ENCODE peak calls at places on chromosomes 5 and 9, in six cellular contexts. N, I, G, O, S and U are unnamed samples.

GRCh38 chr9:715310-715709 is 126.2 kb upstream of the DMRT1 start:
- DNase-seq in S (no peak), G (no peak), N (no peak), O (no peak), I (no peak), U (no peak)

GRCh38 chr9:86601697-86602096 is 247.5 kb upstream of the TUT7 start:
- DNase-seq in I (no peak), N (no peak), G (no peak), S (no peak), O (no peak), U (no peak)

GRCh38 chr9:101495810-101496209 is 37.8 kb upstream of the RNF20 start:
- DNase-seq in N (peak), G (no peak), S (no peak), I (no peak), O (no peak), U (no peak)

GRCh38 chr5:109682383-109682782 is 7.3 kb upstream of the MAN2A1 start:
- DNase-seq in G (no peak), N (peak), I (no peak), S (no peak), O (no peak), U (no peak)

GRCh38 chr9:86749530-86750275 is 197.6 kb downstream of the GAS1 start:
- DNase-seq in O (peak), G (no peak), S (no peak), I (peak), N (no peak), U (no peak)

GRCh38 chr5:56745864-56746263 is 69.5 kb upstream of the MAP3K1 start:
- DNase-seq in I (no peak), O (no peak), G (no peak), S (no peak), N (no peak), U (no peak)

GRCh38 chr5:93251347-93251746 is 329.7 kb downstream of the NR2F1-AS1 start:
- DNase-seq in N (peak), G (no peak), I (no peak), O (no peak), S (no peak), U (no peak)

GRCh38 chr9:84879631-84880030 is 210.1 kb downstream of the NTRK2 start:
- DNase-seq in G (no peak), N (no peak), O (no peak), S (no peak), I (no peak), U (no peak)

GRCh38 chr9:114372971-114373591 is 14.7 kb downstream of the AKNA start:
- DNase-seq in S (no peak), G (no peak), O (no peak), I (no peak), N (no peak), U (peak)

GRCh38 chr5:112529525-112529924 is 110.4 kb upstream of the EPB41L4A start:
- DNase-seq in N (peak), I (no peak), O (no peak), G (no peak), S (no peak), U (no peak)

GRCh38 chr9:129176786-129177442 is 1.1 kb downstream of the IER5L start:
- DNase-seq in I (no peak), O (peak), S (no peak), N (peak), G (no peak), U (no peak)

GRCh38 chr5:83145241-83145640 is 67.9 kb downstream of the XRCC4 start:
- DNase-seq in O (no peak), I (no peak), G (no peak), N (no peak), S (no peak), U (no peak)

GRCh38 chr5:73381587-73382411 is 66.8 kb downstream of the FOXD1 start:
- DNase-seq in I (no peak), N (no peak), S (no peak), G (no peak), O (no peak), U (no peak)

GRCh38 chr9:108761530-108762347 is 94.0 kb downstream of the ACTL7B start:
- DNase-seq in S (no peak), N (peak), O (peak), I (peak), G (peak), U (no peak)

GRCh38 chr5:82277613-82277986 is 554 bp downstream of the RPS23 start:
- DNase-seq in S (no peak), N (no peak), G (no peak), I (no peak), O (no peak), U (no peak)

GRCh38 chr5:94969174-94969573 is 315.7 kb downstream of the MCTP1 start:
- DNase-seq in G (no peak), I (no peak), S (no peak), O (no peak), N (peak), U (no peak)

GRCh38 chr9:136484153-136485048 is 1.6 kb upstream of the SEC16A start:
- DNase-seq in I (no peak), N (peak), S (no peak), G (no peak), O (peak), U (no peak)

GRCh38 chr9:118362596-118362995 is 658.4 kb downstream of the TLR4 start:
- DNase-seq in I (no peak), N (no peak), O (no peak), G (no peak), S (no peak), U (no peak)

GRCh38 chr5:78004559-78004958 is 228.4 kb upstream of the TBCA start:
- DNase-seq in O (no peak), N (no peak), S (no peak), G (no peak), I (no peak), U (no peak)

GRCh38 chr5:107808671-107809137 is 138.0 kb upstream of the EFNA5 start:
- DNase-seq in O (no peak), S (no peak), I (no peak), G (no peak), N (no peak), U (no peak)

GRCh38 chr9:76373173-76373771 is 21.0 kb downstream of the RFK start:
- DNase-seq in O (peak), I (peak), N (no peak), G (no peak), S (no peak), U (no peak)

GRCh38 chr5:138000102-138000723 is 32.7 kb downstream of the FAM13B start:
- DNase-seq in N (peak), G (no peak), O (peak), I (no peak), S (no peak), U (no peak)

GRCh38 chr5:139251695-139252288 is 41.7 kb upstream of the MATR3 start:
- DNase-seq in O (no peak), N (no peak), S (no peak), G (no peak), I (peak), U (no peak)

GRCh38 chr5:27252911-27253310 is 214.5 kb upstream of the CDH9 start:
- DNase-seq in N (peak), G (no peak), I (no peak), O (no peak), S (no peak), U (no peak)

GRCh38 chr9:82363666-82364065 is 375.1 kb downstream of the SPATA31D1 start:
- DNase-seq in N (no peak), G (no peak), I (no peak), S (no peak), O (no peak), U (no peak)

GRCh38 chr5:54889826-54890225 is 95.6 kb downstream of the ESM1 start:
- DNase-seq in S (no peak), O (no peak), G (no peak), I (no peak), N (peak), U (no peak)

GRCh38 chr5:110916373-110917049 is 155.0 kb upstream of the TSLP start:
- DNase-seq in O (no peak), I (peak), G (no peak), S (no peak), N (peak), U (no peak)
- H3K27ac ChIP-seq in O (no peak), I (peak), G (no peak), S (no peak), N (peak), U (no peak)

DNA sequence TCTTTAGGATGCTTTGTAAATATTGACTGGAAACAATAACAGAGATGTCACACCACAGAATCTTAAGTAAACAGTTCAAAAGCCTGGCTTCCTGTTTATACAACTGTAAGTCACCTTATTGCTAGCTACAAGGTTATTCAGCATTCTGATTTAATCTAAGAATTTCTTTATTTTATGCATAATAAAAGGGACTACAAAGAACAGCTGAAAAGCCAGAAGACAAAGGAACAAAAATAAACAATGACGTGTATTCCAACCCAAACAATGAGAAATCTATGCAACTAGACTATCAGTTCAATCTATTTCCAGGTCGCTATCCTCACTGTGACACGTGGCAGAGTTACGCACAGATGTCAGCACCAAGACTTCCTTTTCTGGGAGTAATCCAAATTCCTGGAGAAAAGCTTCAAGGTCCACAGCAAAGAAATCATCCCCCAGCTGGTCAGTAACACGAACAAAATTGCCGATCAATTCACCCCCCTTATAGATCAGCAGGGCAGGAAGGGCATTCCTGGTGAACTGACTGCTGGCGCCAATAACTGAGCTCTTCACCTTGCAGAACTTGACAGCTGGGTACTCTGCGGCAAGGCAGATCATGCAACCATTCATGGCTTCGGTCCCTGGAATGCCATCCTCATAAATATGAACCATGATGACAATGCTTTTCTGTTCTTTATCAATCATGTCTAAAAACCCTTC is 8.4 kb downstream of the PDCL start:
- DNase-seq in N (peak), O (no peak), G (no peak), I (no peak), S (no peak), U (no peak)
- H3K27ac ChIP-seq in N (peak), O (peak), G (peak), I (peak), S (no peak), U (peak)

GRCh38 chr5:14522721-14523120 is 58.9 kb upstream of the OTULINL start:
- DNase-seq in O (no peak), N (no peak), G (no peak), S (no peak), I (no peak), U (no peak)
- H3K27ac ChIP-seq in O (no peak), N (no peak), G (no peak), S (no peak), I (no peak), U (no peak)

GRCh38 chr5:69492391-69493234 is at the start of gene OCLN:
- DNase-seq in I (no peak), S (peak), N (peak), O (no peak), G (no peak), U (no peak)

GRCh38 chr5:69494481-69494880 is 1.9 kb downstream of the OCLN start:
- DNase-seq in I (no peak), G (no peak), S (no peak), O (no peak), N (no peak), U (no peak)

GRCh38 chr5:69491027-69491426 is 1.6 kb upstream of the OCLN start:
- DNase-seq in N (no peak), G (no peak), O (no peak), I (no peak), S (no peak), U (no peak)

GRCh38 chr5:69491838-69492390 is 676 bp upstream of the OCLN start:
- DNase-seq in I (no peak), S (no peak), N (no peak), G (no peak), O (no peak), U (no peak)

DNA sequence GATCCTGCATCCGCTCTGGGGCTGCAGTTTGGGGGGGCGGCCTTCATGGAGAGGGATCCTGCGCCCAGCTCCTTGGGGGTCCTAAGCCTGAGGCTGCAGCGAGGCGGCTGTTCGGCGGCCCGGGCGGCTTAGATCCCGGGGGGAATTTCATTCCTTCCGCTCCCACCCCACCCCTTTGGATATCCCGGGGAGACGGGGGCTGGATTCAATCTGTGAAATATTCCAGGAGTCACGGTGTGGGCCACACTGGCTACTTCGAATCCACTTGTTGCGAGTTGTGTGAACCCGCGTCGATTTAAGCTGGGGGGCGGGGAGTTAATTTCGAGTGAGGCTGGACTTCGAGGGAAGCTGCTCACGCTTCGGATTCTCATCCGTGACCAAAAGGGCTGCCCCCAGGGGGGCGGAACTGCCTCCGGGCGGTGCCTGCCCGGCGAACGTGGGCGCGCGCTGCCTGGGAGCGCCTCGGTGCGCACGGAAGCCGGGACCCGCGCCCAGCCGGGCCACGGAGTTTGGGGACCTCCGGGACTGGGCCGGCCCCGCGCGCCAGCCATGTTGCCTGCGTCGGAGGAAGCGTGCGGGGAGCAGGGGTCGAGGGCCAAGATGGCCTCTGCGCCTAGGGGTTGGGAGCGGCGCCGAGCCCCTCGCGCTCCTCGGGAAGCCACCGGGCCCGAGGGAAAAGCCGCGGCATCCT is 790 bp downstream of the OCLN start:
- DNase-seq in N (peak), O (no peak), G (no peak), S (no peak), I (no peak), U (no peak)
- H3K27ac ChIP-seq in N (peak), O (no peak), G (peak), S (peak), I (no peak), U (peak)

DNA sequence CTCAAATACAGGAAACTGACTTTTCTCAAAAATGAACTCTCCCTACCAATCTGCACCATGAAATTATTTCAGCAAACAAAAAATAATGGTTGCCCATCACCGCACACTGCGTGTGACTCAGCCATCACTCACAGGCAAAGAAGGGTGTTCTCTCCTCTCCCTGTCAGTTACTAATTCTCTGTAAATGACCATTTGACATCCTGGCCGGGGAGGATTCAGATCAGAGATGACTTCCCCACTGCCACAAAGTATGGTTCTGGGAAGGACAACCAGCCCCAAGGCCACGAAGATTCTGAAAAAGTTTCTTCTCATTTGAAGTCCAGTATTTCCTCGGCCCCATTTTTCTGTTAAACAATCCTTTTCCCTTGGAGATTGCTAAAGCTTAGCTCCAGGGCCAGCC is 199.4 kb downstream of the AUH start:
- DNase-seq in N (peak), I (no peak), S (no peak), G (no peak), O (no peak), U (no peak)
- H3K27ac ChIP-seq in N (peak), I (peak), S (peak), G (peak), O (no peak), U (peak)

DNA sequence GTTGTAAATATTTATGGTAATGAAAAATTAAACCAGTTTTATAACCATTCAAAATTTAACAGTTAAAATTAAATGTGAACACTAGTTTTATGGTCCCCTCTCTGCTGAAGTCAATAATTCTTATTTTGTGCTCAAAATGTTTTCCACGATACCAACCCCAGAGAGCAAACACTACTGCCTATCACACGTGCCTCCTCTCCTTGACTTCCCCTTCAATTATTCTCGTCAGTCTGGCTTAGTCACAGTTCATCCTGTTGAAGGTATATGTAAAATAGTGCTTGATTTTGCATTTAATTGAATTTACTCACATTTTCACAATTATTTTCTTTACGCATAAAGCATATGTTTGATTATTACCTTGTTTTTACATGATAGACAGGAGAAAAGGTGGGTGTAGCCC is 148.8 kb downstream of the CCDC192 start:
- DNase-seq in N (no peak), G (no peak), I (no peak), S (no peak), O (no peak), U (no peak)
- H3K27ac ChIP-seq in N (no peak), G (no peak), I (no peak), S (no peak), O (no peak), U (no peak)

GRCh38 chr5:157511656-157512644 is 51.9 kb downstream of the NIPAL4 start:
- DNase-seq in O (peak), I (peak), N (peak), S (peak), G (peak), U (peak)
- H3K27ac ChIP-seq in O (peak), I (peak), N (peak), S (peak), G (peak), U (peak)